ENCODE peak calls at places on chromosomes 16 and 17, in seven cellular contexts. F, O, X, J, Q, K and W are unnamed samples.

GRCh38 chr17:75888484-75888883 is 8.3 kb downstream of the TRIM65 start:
- DNase-seq in F (no peak), O (no peak), X (no peak), J (no peak), Q (no peak), K (no peak), W (no peak)

GRCh38 chr16:63890723-63891122 is 1231.1 kb downstream of the CDH11 start:
- DNase-seq in F (no peak), O (no peak), X (no peak), J (no peak), Q (no peak), K (no peak), W (no peak)

GRCh38 chr17:64009571-64010402 is 10.6 kb downstream of the ICAM2 start:
- DNase-seq in F (no peak), O (no peak), X (no peak), J (no peak), Q (no peak), K (no peak), W (peak)

GRCh38 chr16:57503366-57503765 is 17.1 kb upstream of the DOK4 start:
- DNase-seq in F (no peak), O (no peak), X (no peak), J (peak), Q (no peak), K (no peak), W (no peak)

GRCh38 chr16:29022196-29022595 is 37.3 kb downstream of the LAT start:
- DNase-seq in F (no peak), O (no peak), X (no peak), J (no peak), Q (no peak), K (no peak), W (no peak)

GRCh38 chr16:48421741-48422140 is 36.5 kb upstream of the SIAH1 start:
- DNase-seq in F (no peak), O (no peak), X (no peak), J (no peak), Q (no peak), K (no peak), W (no peak)

GRCh38 chr16:67773569-67774456 is 32.5 kb downstream of the RANBP10 start:
- DNase-seq in F (peak), O (no peak), X (no peak), J (peak), Q (no peak), K (no peak), W (no peak)

GRCh38 chr17:522912-523311 is 170.3 kb upstream of the RPH3AL start:
- DNase-seq in F (no peak), O (no peak), X (peak), J (no peak), Q (no peak), K (no peak), W (no peak)

GRCh38 chr17:823501-823902 is 41.3 kb downstream of the MRM3 start:
- DNase-seq in F (no peak), O (no peak), X (no peak), J (no peak), Q (no peak), K (no peak), W (no peak)

GRCh38 chr17:36947922-36948716 is 635 bp upstream of the AATF start:
- DNase-seq in F (no peak), O (no peak), X (no peak), J (no peak), Q (no peak), K (no peak), W (no peak)

GRCh38 chr16:12228607-12229499 is 252.3 kb downstream of the SNX29 start:
- DNase-seq in F (no peak), O (peak), X (peak), J (peak), Q (peak), K (peak), W (peak)

GRCh38 chr17:50129303-50129945 is 536 bp downstream of the SAMD14 start:
- DNase-seq in F (peak), O (peak), X (peak), J (peak), Q (no peak), K (no peak), W (peak)

GRCh38 chr17:81285179-81285878 is 9.8 kb downstream of the SLC38A10 start:
- DNase-seq in F (peak), O (peak), X (no peak), J (no peak), Q (peak), K (no peak), W (no peak)

GRCh38 chr17:81428121-81428515 is 32.9 kb downstream of the BAHCC1 start:
- DNase-seq in F (peak), O (no peak), X (no peak), J (no peak), Q (peak), K (no peak), W (no peak)

GRCh38 chr16:12133738-12134137 is 157.2 kb downstream of the SNX29 start:
- DNase-seq in F (no peak), O (no peak), X (no peak), J (no peak), Q (no peak), K (no peak), W (no peak)

GRCh38 chr17:19876524-19877161 is 8.9 kb upstream of the ULK2 start:
- DNase-seq in F (no peak), O (no peak), X (no peak), J (no peak), Q (peak), K (no peak), W (no peak)

GRCh38 chr17:17114592-17115225 is 72.5 kb downstream of the MPRIP start:
- DNase-seq in F (no peak), O (no peak), X (no peak), J (no peak), Q (no peak), K (no peak), W (no peak)

GRCh38 chr17:77470800-77471733 is 330.3 kb downstream of the SEC14L1 start:
- DNase-seq in F (no peak), O (no peak), X (no peak), J (no peak), Q (no peak), K (no peak), W (no peak)

GRCh38 chr16:57899771-57900661 is 70.9 kb downstream of the CNGB1 start:
- DNase-seq in F (peak), O (peak), X (peak), J (peak), Q (peak), K (peak), W (peak)

GRCh38 chr16:2964416-2965223 is 545 bp downstream of the KREMEN2 start:
- DNase-seq in F (no peak), O (peak), X (peak), J (peak), Q (peak), K (no peak), W (no peak)

GRCh38 chr16:11759997-11760396 is 17.3 kb upstream of the TXNDC11 start:
- DNase-seq in F (no peak), O (no peak), X (no peak), J (no peak), Q (no peak), K (no peak), W (no peak)

GRCh38 chr17:72385482-72385881 is 264.7 kb downstream of the SOX9 start:
- DNase-seq in F (no peak), O (no peak), X (no peak), J (no peak), Q (no peak), K (no peak), W (no peak)

GRCh38 chr17:56599566-56599965 is 6.1 kb downstream of the NOG start:
- DNase-seq in F (no peak), O (no peak), X (no peak), J (no peak), Q (no peak), K (no peak), W (no peak)

GRCh38 chr17:8583954-8584353 is 46.6 kb downstream of the MYH10 start:
- DNase-seq in F (no peak), O (no peak), X (no peak), J (no peak), Q (no peak), K (no peak), W (no peak)

GRCh38 chr17:78903101-78903779 is at the start of gene CEP295NL:
- DNase-seq in F (peak), O (no peak), X (peak), J (peak), Q (no peak), K (no peak), W (no peak)

GRCh38 chr17:56305017-56305416 is 151.7 kb downstream of the ANKFN1 start:
- DNase-seq in F (no peak), O (no peak), X (no peak), J (no peak), Q (no peak), K (no peak), W (no peak)

GRCh38 chr16:81251871-81252270 is 13.4 kb downstream of the BCO1 start:
- DNase-seq in F (no peak), O (no peak), X (no peak), J (no peak), Q (no peak), K (no peak), W (peak)

GRCh38 chr16:12700161-12700560 is 103.5 kb downstream of the CPPED1 start:
- DNase-seq in F (no peak), O (no peak), X (no peak), J (no peak), Q (no peak), K (no peak), W (no peak)

GRCh38 chr17:57608369-57609124 is 136.6 kb downstream of the CCDC182 start:
- DNase-seq in F (no peak), O (no peak), X (no peak), J (no peak), Q (no peak), K (no peak), W (no peak)

GRCh38 chr17:975321-975982 is 4.1 kb downstream of the NXN start:
- DNase-seq in F (no peak), O (no peak), X (no peak), J (no peak), Q (no peak), K (no peak), W (peak)

GRCh38 chr17:6479626-6480324 is 35.5 kb downstream of the PIMREG start:
- DNase-seq in F (no peak), O (no peak), X (no peak), J (no peak), Q (no peak), K (no peak), W (no peak)

GRCh38 chr17:35073991-35074627 is 10.6 kb upstream of the RFFL start:
- DNase-seq in F (no peak), O (no peak), X (no peak), J (no peak), Q (no peak), K (no peak), W (no peak)

GRCh38 chr17:77247048-77247541 is 106.3 kb downstream of the SEC14L1 start:
- DNase-seq in F (peak), O (peak), X (peak), J (peak), Q (peak), K (peak), W (peak)

GRCh38 chr17:75088902-75089417 is 1.2 kb downstream of the SLC16A5 start:
- DNase-seq in F (no peak), O (no peak), X (no peak), J (no peak), Q (peak), K (no peak), W (peak)

GRCh38 chr16:25257956-25258855 is 561 bp upstream of the ZKSCAN2 start:
- DNase-seq in F (peak), O (peak), X (peak), J (peak), Q (peak), K (peak), W (peak)

DNA sequence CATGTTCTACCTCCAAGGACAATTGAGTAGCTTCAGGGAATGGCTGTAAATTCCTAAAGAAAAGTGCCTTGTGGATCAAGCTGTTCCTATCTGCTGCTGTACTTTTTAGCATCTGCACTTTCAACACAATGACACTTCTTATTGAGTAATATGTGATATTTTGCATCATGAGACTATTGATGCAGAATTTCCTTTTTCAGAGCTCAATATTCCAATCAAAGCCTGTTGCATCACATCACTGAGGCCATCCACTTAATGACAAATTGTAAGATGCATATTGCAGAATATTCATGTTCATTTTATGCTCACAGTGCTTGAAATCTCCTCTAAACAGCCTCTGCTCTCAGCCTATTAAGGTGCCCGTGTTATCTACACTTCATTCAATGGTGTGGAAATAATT is 9.1 kb upstream of the SKAP1 start:
- DNase-seq in F (no peak), O (no peak), X (no peak), J (no peak), Q (no peak), K (no peak), W (no peak)
- TF ChIP-seq CTCF in F (no peak), O (no peak), X (no peak), J (no peak), Q (no peak), K (no peak), W (no peak)

DNA sequence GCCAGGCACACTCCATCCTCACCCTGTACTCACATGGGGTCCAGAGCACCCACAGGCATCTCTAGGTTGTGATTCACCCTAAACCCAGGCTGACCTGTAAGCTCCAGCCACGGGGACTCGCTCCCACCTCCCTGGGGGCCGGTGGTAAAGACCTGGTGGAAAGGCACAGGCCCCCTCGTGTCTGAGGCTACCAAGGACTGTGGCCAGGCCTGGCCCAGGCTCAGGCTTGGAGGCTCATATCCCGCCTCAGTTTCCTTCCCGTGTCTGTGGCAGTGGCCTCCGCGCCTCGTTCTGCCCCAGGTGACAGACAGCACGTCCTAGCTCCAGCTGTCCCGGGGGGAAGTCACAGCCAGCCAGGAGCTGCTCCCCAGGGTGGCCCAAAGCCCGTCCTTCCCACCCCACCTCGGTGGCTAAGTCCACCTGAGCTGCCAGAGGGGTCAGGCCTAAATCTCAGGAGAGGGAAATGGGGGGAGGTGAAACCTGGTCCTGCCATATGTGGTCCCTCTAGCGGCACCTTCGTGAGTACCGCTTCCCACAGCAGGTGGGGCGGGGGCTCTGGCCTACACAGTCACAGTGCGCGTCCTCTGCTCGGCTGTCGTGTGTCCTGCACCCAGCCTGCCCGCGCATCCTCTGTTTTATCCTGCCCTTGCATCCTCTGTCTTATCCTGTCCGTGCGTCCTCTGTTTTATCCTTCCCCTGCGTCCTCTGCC is 12.6 kb downstream of the CDH15 start:
- DNase-seq in F (no peak), O (no peak), X (no peak), J (no peak), Q (no peak), K (no peak), W (no peak)
- TF ChIP-seq CTCF in F (no peak), O (no peak), X (no peak), J (no peak), Q (no peak), K (no peak), W (no peak)

DNA sequence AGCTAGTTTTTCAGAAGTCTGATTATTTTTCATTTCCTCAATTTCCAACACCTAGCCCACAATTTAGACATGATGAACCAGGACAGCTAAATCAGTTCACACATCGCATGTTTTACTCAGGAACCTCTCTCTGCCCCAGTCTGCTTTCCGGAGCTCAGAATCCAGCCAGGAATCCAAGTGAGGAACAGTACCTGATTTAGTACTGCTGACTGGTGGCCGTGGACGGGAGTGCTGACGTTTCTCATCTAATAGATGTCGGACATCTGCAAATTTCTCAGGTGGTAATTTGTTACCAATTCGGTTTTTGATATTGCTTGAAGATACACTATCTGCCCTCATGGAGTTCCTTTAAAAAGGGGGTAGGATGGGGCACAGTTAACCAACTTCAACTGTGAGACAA is 14.9 kb upstream of the ITGAE start:
- DNase-seq in F (no peak), O (no peak), X (no peak), J (no peak), Q (no peak), K (no peak), W (no peak)
- TF ChIP-seq CTCF in F (no peak), O (no peak), X (no peak), J (no peak), Q (no peak), K (peak), W (peak)

DNA sequence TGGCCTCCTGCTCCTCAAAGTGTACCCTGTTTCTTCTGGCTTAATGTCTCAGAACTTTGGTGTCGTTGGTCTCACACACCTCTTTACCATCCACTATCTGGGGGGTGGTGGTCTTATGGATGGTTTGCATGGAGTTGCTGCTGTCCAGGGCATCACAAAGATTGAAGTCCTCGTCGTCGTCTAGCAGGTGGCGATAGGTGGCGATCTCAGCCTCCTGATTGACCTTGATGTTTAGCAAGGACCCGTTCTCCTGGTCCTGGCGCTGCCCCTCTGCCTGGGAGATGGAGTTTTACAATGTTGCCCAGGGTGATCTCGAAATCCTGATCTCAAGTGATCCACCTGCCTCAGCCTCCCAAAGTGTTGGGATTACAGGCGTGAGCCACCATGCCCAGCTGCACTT is 31.1 kb upstream of the HELZ start:
- DNase-seq in F (no peak), O (no peak), X (no peak), J (no peak), Q (no peak), K (no peak), W (no peak)
- TF ChIP-seq CTCF in F (no peak), O (no peak), X (no peak), J (no peak), Q (no peak), K (no peak), W (no peak)

DNA sequence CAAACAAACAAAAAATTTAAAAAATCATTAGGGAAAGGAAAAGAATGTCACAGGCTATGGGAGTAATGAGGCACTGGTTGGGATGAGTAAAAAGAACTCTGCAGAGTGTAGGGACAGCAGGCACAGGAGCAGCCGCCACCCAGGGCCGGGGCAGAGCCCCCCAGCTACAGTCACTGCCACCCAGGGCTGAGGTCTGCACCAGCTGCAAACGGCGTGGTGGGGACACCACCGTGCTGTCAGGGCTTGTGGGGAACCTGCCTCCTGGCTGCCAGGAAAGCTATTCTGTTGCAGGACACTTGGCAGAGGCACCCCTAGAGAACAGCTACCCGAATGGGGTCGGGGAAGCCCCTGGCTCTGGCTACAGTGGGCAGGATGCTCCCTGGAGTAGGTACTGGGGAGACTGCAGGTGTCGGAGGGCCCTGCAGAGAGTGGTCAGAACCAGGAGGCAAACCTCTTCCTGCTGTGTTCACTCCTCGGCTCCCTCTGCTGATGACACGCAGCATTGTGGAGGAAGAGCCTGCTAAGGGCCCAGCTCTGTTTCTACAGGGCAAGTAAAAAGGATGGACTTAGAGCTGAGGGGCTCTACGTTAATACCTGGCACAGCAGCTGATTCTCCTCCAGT is 32.3 kb upstream of the CAPN15 start:
- DNase-seq in F (peak), O (no peak), X (no peak), J (no peak), Q (peak), K (peak), W (peak)
- TF ChIP-seq CTCF in F (peak), O (no peak), X (peak), J (no peak), Q (no peak), K (peak), W (peak)